ENCODE peak calls at places on chromosomes 12 and 14, in six cellular contexts. Q is NCI-H1417, R is T1000, N is NCI-H345, B is lung, W is brain microvascular endothelial cell. D is an unnamed sample.

GRCh38 chr12:123532021-123532420 is 1.5 kb downstream of the RILPL1 start:
- DNase-seq in W (no peak), R (no peak), Q (no peak), N (no peak), B (no peak), D (no peak)

GRCh38 chr14:40340708-40341107 is 908.5 kb upstream of the FBXO33 start:
- DNase-seq in N (no peak), R (no peak), W (no peak), Q (no peak), B (no peak), D (no peak)

GRCh38 chr12:105431537-105431936 is 101.0 kb downstream of the C12orf75 start:
- DNase-seq in W (no peak), N (no peak), R (no peak), B (no peak), Q (peak), D (no peak)

GRCh38 chr14:53042480-53042879 is 91.6 kb upstream of the FERMT2 start:
- DNase-seq in W (peak), Q (no peak), R (no peak), B (no peak), N (no peak), D (no peak)

GRCh38 chr14:44612002-44612401 is 104.9 kb upstream of the FSCB start:
- DNase-seq in W (no peak), B (no peak), R (no peak), Q (peak), N (no peak), D (no peak)

GRCh38 chr12:57621497-57622292 is 10.5 kb downstream of the ARHGEF25 start:
- DNase-seq in Q (peak), R (peak), N (peak), B (peak), W (no peak), D (peak)

GRCh38 chr12:52428121-52428520 is 6.0 kb downstream of the KRT75 start:
- DNase-seq in N (no peak), B (no peak), Q (no peak), R (no peak), W (no peak), D (no peak)

GRCh38 chr14:89650077-89650978 is 233.3 kb upstream of the FOXN3 start:
- DNase-seq in N (no peak), W (no peak), R (no peak), B (no peak), Q (no peak), D (no peak)

GRCh38 chr12:102781117-102781516 is 135.9 kb downstream of the PAH start:
- DNase-seq in N (no peak), W (no peak), B (no peak), R (no peak), Q (no peak), D (no peak)

D was measured in T-helper 1 cell.